ENCODE peak calls at places on chromosomes 12 and 14, in six cellular contexts. Z is effector memory CD4-positive, alpha-beta T cell; C is A549; X is RWPE1; D is CD8-positive, alpha-beta T cell; O is A673. R is an unnamed sample.

GRCh38 chr12:85948340-85948739 is 74.2 kb downstream of the NTS start:
- DNase-seq in C (no peak), X (no peak), Z (no peak), D (no peak), O (no peak), R (no peak)

GRCh38 chr12:51393676-51394545 is 2.7 kb upstream of the GALNT6 start:
- DNase-seq in D (peak; percentile 47), X (peak; percentile 79), C (no peak), Z (peak; percentile 34), O (no peak), R (no peak)

GRCh38 chr12:108237272-108237671 is 101.8 kb downstream of the CMKLR1 start:
- DNase-seq in O (peak; percentile 17), D (no peak), X (no peak), C (no peak), Z (no peak), R (no peak)

GRCh38 chr12:68759852-68760251 is 13.9 kb downstream of the SLC35E3 start:
- DNase-seq in O (no peak), C (no peak), Z (no peak), D (no peak), X (no peak), R (no peak)

GRCh38 chr14:68230941-68231717 is 411.6 kb downstream of the RAD51B start:
- DNase-seq in C (no peak), O (no peak), D (no peak), Z (no peak), X (no peak), R (no peak)

GRCh38 chr12:106673151-106673550 is 90.3 kb downstream of the RFX4 start:
- DNase-seq in Z (no peak), O (no peak), C (no peak), D (no peak), X (no peak), R (no peak)

GRCh38 chr14:38208825-38209562 is 1.3 kb downstream of the SSTR1 start:
- DNase-seq in O (peak; percentile 81), Z (no peak), D (no peak), C (no peak), X (no peak), R (no peak)

GRCh38 chr14:56949828-56950227 is 139.5 kb upstream of the OTX2 start:
- DNase-seq in C (no peak), Z (no peak), D (no peak), X (no peak), O (no peak), R (no peak)

GRCh38 chr12:130439250-130439649 is 101.6 kb downstream of the PIWIL1 start:
- DNase-seq in D (no peak), X (no peak), C (no peak), Z (no peak), O (no peak), R (no peak)

GRCh38 chr14:91288876-91289275 is 44.4 kb upstream of the GPR68 start:
- DNase-seq in O (no peak), Z (no peak), C (no peak), X (no peak), D (no peak), R (no peak)

GRCh38 chr12:105567061-105567460 is 236.6 kb downstream of the C12orf75 start:
- DNase-seq in Z (no peak), X (no peak), D (no peak), C (no peak), O (no peak), R (no peak)

GRCh38 chr12:1474059-1474537 is 120.3 kb downstream of the FBXL14 start:
- DNase-seq in C (peak; percentile 12), O (peak; percentile 44), X (peak; percentile 75), D (no peak), Z (no peak), R (no peak)

GRCh38 chr14:68650403-68650994 is 142.4 kb downstream of the ZFP36L1 start:
- DNase-seq in C (no peak), Z (no peak), D (no peak), X (no peak), O (no peak), R (no peak)

GRCh38 chr14:68563256-68564131 is 229.4 kb downstream of the ZFP36L1 start:
- DNase-seq in Z (no peak), C (no peak), X (no peak), D (no peak), O (no peak), R (no peak)

GRCh38 chr12:58894040-58894439 is 26.3 kb downstream of the LRIG3 start:
- DNase-seq in O (no peak), X (no peak), C (no peak), Z (no peak), D (no peak), R (no peak)

GRCh38 chr12:101455685-101456084 is 19.5 kb upstream of the SPIC start:
- DNase-seq in Z (peak; percentile 0), D (no peak), X (no peak), O (peak; percentile 22), C (no peak), R (no peak)

GRCh38 chr14:61326847-61327246 is 5.5 kb downstream of the PRKCH start:
- DNase-seq in Z (no peak), X (no peak), D (no peak), C (no peak), O (peak; percentile 22), R (no peak)

GRCh38 chr14:88993946-88994345 is 169.5 kb downstream of the TTC8 start:
- DNase-seq in O (no peak), Z (no peak), X (peak; percentile 50), C (peak; percentile 43), D (no peak), R (no peak)

GRCh38 chr12:110928700-110929099 is 8.3 kb upstream of the MYL2 start:
- DNase-seq in C (no peak), O (no peak), X (no peak), Z (no peak), D (no peak), R (no peak)

GRCh38 chr14:106222736-106223135 is 696.4 kb downstream of the TMEM121 start:
- DNase-seq in C (no peak), Z (no peak), D (no peak), X (no peak), O (no peak), R (no peak)

GRCh38 chr12:132178801-132179401 is 34.6 kb downstream of the NOC4L start:
- DNase-seq in D (no peak), Z (peak; percentile 20), O (peak; percentile 62), X (no peak), C (no peak), R (no peak)

GRCh38 chr12:57515468-57515933 is 4.8 kb downstream of the DDIT3 start:
- DNase-seq in C (no peak), O (no peak), Z (no peak), D (no peak), X (no peak), R (no peak)

GRCh38 chr14:90301122-90301521 is 30.6 kb downstream of the NRDE2 start:
- DNase-seq in X (no peak), O (no peak), D (no peak), C (no peak), Z (no peak), R (no peak)

GRCh38 chr12:89817501-89818226 is 109.0 kb upstream of the ATP2B1 start:
- DNase-seq in Z (no peak), X (no peak), O (no peak), D (no peak), C (no peak), R (no peak)

DNA sequence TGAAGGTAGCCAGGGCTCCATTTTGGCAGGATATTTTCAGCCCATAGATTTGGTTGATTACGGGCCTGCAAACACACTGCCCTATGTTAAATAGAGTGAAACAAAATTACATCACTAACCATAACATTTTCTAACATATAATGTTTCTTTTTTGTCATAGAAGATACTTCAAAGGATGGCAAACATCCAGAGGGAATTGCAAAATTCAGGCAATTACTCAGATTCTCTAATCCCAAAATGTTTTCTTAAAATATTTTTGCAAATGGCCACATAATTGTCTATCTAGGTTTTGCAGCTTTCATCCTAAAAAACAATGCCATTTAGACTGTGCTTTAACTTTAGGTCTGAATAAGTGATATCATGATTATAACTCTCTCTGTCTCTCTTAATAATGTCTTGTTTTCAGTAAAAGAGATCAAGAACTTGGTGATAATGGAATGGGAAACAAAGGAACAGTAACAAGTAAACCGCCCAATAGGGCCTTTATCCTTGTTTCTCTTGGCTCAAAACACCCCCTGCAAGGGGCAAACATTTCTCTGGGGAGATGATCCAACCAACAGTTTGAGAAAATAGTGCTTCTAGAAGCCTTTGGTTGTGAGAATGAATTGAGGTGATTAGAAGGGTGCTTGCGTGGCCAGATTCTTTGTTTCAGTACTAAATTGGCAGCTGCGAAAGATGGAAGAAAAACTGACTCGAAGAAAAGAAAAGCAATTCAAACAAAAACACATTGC is 54.4 kb upstream of the BTG1 start:
- DNase-seq in Z (no peak), D (no peak), X (no peak), C (no peak), O (no peak), R (no peak)
- H3K27ac ChIP-seq in Z (no peak overlapping the region), D (no peak overlapping the region), X (no peak overlapping the region), C (no peak overlapping the region), O (no peak overlapping the region), R (no peak overlapping the region)

DNA sequence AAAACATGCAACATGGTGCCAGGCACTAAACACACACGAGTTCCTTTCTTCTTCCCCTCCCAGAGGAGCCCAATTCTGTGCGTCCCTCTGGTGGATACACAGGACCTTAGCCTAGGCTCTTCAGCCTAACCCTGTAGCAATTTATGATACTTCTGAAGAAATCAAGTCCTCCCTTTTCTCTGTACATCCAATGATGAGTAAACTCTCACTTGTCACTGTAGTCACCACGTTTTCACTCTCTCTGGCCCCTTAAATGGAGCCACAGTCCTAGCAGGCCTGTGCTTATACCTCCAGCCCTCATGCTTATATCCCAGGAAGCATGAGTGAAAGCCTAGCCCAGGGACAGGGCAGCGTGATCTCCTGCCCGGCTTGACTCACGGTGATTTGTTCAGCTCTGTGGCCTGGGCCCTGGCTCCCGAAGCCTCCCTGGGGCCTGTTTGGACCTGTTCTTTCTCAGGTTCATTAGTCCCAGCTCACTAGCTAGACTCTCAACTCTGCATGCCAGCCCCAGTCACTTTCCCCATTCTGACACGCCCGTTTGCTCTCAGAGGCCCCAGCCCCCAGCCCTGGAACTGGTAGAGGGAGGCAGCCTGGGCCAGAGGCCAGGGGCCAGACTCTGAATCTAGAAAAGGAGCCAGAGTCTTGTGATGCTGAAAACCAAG is 24.1 kb upstream of the PLEKHG3 start:
- DNase-seq in O (no peak), C (no peak), X (peak; percentile 92), D (no peak), Z (no peak), R (peak; percentile 25)
- H3K27ac ChIP-seq in O (no peak overlapping the region), C (peak overlapping the region; percentile 85), X (peak overlapping the region; percentile 98), D (no peak overlapping the region), Z (no peak overlapping the region), R (peak overlapping the region; percentile 97)

GRCh38 chr14:23160924-23161522 is 22.4 kb downstream of the SLC7A8 start:
- DNase-seq in Z (no peak), C (no peak), O (peak; percentile 69), D (no peak), X (peak; percentile 84), R (no peak)
- H3K27ac ChIP-seq in Z (no peak overlapping the region), C (peak overlapping the region; percentile 37), O (no peak overlapping the region), D (no peak overlapping the region), X (peak overlapping the region; percentile 93), R (no peak overlapping the region)

DNA sequence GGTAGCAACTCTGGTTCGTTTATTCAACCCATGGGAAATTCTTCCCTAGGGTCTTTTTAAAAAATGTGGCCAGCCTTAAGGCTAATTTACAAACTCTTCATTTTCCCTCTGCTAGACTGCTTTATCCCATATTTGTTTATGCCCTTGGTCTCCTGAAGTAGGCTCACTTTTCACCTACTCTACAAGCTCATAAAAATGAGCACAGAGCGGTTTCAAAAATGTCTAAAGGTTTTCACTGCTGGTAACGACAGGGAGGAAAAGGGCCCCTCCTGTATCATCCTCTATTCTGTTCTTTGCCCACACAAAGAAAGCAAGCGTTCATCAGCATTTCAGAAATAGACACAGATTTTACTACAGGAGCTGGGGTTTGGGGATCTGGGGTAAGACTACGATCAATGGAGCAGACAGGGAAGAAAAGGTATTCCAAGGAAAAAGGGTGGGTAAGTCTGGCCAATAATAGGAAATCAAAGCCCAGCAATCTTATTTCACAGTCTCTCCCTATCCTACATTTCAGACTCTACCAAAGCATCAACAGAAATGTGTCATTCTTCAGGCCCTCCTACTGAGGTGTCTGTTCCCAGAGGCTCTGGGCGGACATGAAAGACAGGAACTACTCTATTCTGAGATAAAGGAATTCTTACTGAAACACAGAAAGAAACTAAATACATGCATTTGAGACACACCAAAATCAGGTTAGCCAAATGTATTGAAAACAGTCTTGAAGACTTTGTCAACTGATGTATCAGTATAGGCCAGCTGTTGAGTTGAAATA is 86.4 kb downstream of the SPPL3 start:
- DNase-seq in O (no peak), Z (no peak), D (no peak), C (no peak), X (no peak), R (no peak)
- H3K27ac ChIP-seq in O (no peak overlapping the region), Z (no peak overlapping the region), D (no peak overlapping the region), C (no peak overlapping the region), X (no peak overlapping the region), R (peak overlapping the region; percentile 52)